ENCODE peak calls at places on chromosome 3, in four cellular contexts. F is SK-N-SH, H is OCI-LY7, N is GM23338. J is an unnamed sample.
A peak's percentile ranks its signal among the peaks of the same experiment; 100 is the strongest.

GRCh38 chr3:66115858-66116654 is 77.3 kb upstream of the MAGI1 start:
- DNase-seq in H (no peak), F (peak; percentile 19), N (peak; percentile 83), J (peak; percentile 83)

GRCh38 chr3:12447075-12447474 is 37.2 kb upstream of the TSEN2 start:
- DNase-seq in N (no peak), F (no peak), H (no peak), J (no peak)

GRCh38 chr3:123552095-123552714 is 32.6 kb downstream of the HACD2 start:
- DNase-seq in F (peak; percentile 27), N (peak; percentile 73), H (peak; percentile 11), J (peak; percentile 63)

GRCh38 chr3:59809750-59810444 is 760.1 kb upstream of the CFAP20DC start:
- DNase-seq in H (peak; percentile 24), F (peak; percentile 58), N (peak; percentile 61), J (peak; percentile 64)

GRCh38 chr3:151431940-151432339 is 28.9 kb downstream of the IGSF10 start:
- DNase-seq in F (no peak), H (no peak), N (no peak), J (peak; percentile 85)

GRCh38 chr3:98565237-98565643 is 28.2 kb downstream of the CPOX start:
- DNase-seq in F (no peak), N (no peak), H (no peak), J (peak; percentile 84)

GRCh38 chr3:196141866-196142673 is 60.2 kb upstream of the TFRC start:
- DNase-seq in H (no peak), N (no peak), F (no peak), J (peak; percentile 66)

GRCh38 chr3:45506751-45507391 is 87.7 kb upstream of the LIMD1 start:
- DNase-seq in F (no peak), N (no peak), H (no peak), J (no peak)

GRCh38 chr3:47000198-47000815 is 20.8 kb downstream of the NBEAL2 start:
- DNase-seq in N (no peak), H (no peak), F (peak; percentile 13), J (peak; percentile 67)

GRCh38 chr3:64685800-64686445 is 1.9 kb downstream of the ADAMTS9 start:
- DNase-seq in F (peak; percentile 84), H (no peak), N (peak; percentile 92), J (no peak)

DNA sequence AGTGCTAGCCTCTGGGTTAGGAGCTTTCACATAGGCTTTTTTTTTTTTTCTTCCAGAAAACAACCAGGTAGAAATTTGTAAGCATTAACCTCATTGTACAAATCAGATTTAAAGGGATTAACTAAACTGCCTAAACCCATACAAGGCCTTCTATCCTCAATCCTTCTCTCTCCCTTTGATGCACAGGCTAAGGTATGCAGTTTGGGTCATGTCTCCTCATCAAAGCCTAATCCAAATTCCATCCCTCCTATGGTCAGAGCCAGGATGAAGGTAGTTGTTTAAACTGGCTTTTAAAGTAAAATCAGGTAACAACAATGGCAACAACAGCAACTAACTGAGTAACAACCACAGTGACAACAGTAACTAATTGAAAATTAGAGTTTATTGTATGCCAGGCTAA is 115.6 kb upstream of the SOX2 start:
- DNase-seq in H (no peak), F (no peak), N (peak; percentile 24), J (no peak)
- H3K27ac ChIP-seq in H (no peak overlapping the region), F (no peak overlapping the region), N (no peak overlapping the region), J (no peak overlapping the region)

GRCh38 chr3:134445631-134446030 is 40.2 kb downstream of the ANAPC13 start:
- DNase-seq in N (no peak), F (no peak), H (no peak), J (no peak)

GRCh38 chr3:134449277-134449676 is 36.5 kb downstream of the ANAPC13 start:
- DNase-seq in N (peak; percentile 82), F (peak; percentile 29), H (peak; percentile 22), J (peak; percentile 57)

GRCh38 chr3:134448664-134449063 is 37.1 kb downstream of the ANAPC13 start:
- DNase-seq in F (no peak), N (no peak), H (no peak), J (no peak)

GRCh38 chr3:134446800-134447199 is 39.0 kb downstream of the ANAPC13 start:
- DNase-seq in H (no peak), F (no peak), N (no peak), J (peak; percentile 3)

GRCh38 chr3:134447371-134447770 is 38.4 kb downstream of the ANAPC13 start:
- DNase-seq in H (no peak), F (no peak), N (no peak), J (no peak)
- H3K9me2 ChIP-seq in H (no peaks in the 10 kb centered on the region), F (no peaks in the 10 kb centered on the region), N (peaks cover 3% of the 10 kb centered on the region), J (no peaks in the 10 kb centered on the region)

GRCh38 chr3:194711913-194712312 is 26.2 kb downstream of the FAM43A start:
- DNase-seq in H (no peak), F (no peak), N (peak; percentile 21), J (peak; percentile 96)
- H3K27ac ChIP-seq in H (no peak overlapping the region), F (peak overlapping the region; percentile 79), N (no peak overlapping the region), J (peak overlapping the region; percentile 61)

GRCh38 chr3:188744166-188744565 is 427.6 kb upstream of the TPRG1 start:
- DNase-seq in N (no peak), H (no peak), F (no peak), J (no peak)
- H3K9me2 ChIP-seq in N (no peaks in the 10 kb centered on the region), H (no peaks in the 10 kb centered on the region), F (no peaks in the 10 kb centered on the region), J (no peaks in the 10 kb centered on the region)

GRCh38 chr3:15333957-15334263 is 1.5 kb upstream of the SH3BP5 start:
- DNase-seq in H (no peak), F (no peak), N (no peak), J (no peak)
- H3K27ac ChIP-seq in H (no peak overlapping the region), F (no peak overlapping the region), N (no peak overlapping the region), J (no peak overlapping the region)

DNA sequence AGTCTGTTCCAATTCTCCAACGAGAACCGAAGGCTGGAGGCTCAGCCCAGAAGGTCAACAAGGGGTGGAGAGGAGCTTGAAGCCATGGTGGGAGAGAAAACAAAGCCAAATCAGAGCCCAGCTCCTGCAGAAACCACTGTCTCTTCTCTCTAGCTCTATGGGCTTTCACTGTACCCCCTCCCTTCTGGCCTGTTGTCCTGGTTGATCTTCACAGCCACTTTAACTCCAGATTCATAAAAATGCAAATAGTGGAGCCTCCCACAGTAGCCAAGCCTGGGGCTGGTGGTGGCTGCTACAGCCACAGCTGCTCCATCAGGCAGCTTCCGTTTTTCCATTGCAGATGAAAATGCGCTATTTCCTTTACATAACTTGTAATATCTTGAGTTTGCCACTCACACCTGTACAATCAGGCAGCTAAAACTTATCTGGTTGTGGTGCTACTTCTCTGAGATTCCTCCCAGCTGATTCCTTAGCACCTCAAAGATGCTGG is 20.7 kb upstream of the CAV3 start:
- DNase-seq in F (no peak), H (no peak), N (no peak), J (no peak)
- H3K9me2 ChIP-seq in F (no peaks in the 10 kb centered on the region), H (no peaks in the 10 kb centered on the region), N (no peaks in the 10 kb centered on the region), J (no peaks in the 10 kb centered on the region)

DNA sequence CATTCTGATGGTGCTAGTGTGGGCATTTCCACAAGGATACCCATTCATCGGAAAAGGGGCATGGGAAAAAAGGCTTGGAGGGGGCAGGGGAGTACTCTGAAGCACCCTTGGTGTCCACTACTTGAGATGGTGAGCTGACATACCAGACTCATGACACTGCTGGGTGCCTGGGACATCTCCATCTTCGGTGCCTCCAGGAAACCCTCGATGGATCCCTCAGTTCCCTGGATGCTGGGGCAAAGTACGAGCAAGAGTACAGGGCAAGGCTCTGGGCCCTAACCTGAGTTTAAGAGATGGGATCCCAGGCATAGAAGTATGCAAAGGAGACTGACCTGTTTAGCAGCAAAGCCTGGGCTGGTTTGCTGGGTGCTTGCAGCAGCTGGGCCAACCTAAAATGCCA is 5.2 kb upstream of the IP6K1 start:
- DNase-seq in H (no peak), F (peak; percentile 10), N (no peak), J (no peak)
- H3K27ac ChIP-seq in H (no peak overlapping the region), F (no peak overlapping the region), N (no peak overlapping the region), J (no peak overlapping the region)

GRCh38 chr3:22308866-22309265 is 557.9 kb upstream of the ZNF385D start:
- DNase-seq in N (no peak), H (no peak), F (no peak), J (no peak)

DNA sequence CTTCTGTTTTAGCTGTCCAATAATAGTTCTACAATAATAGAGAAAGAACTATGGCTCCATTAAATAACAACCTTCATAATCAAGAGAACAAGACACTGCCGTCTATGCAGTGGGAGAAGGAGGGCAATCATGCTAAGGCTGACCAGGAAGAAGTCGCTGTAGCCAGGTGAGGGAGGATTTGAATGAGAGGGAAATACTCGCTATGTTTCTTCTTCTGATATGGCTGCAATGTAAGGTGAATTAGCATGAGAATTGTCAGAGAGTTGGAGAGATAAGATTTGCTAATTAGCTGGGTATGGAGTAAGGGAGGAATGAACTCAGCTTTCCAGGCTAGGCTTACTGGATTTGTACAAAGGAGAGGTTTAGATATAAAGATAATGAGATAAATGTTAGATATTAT is 555.4 kb upstream of the ZNF385D start:
- DNase-seq in H (no peak), N (peak; percentile 42), F (no peak), J (no peak)
- H3K9me2 ChIP-seq in H (no peaks in the 10 kb centered on the region), N (no peaks in the 10 kb centered on the region), F (no peaks in the 10 kb centered on the region), J (no peaks in the 10 kb centered on the region)

J was measured in PC-3.